ENCODE peak calls at places on chromosome 22, in ten cellular contexts. X is NCI-H1436 treated with DMSO at 0.1 percent for 48 hours; P is memory B cell; I is activated CD4-positive, alpha-beta T cell treated with anti-CD3 and anti-CD28 coated beads for 48 hours; K is T-helper 9 cell; W is ascending aorta; C is pancreas; L is cardiac muscle cell; Z is C1 segment of cervical spinal cord; H is EL. O is an unnamed sample.

GRCh38 chr22:20157416-20158183 is 6.7 kb upstream of the CCDC188 start:
- DNase-seq in X (no peak), P (no peak), I (no peak), K (no peak), W (no peak), C (no peak), L (no peak), Z (no peak), H (no peak), O (no peak)

GRCh38 chr22:45290410-45290936 is 5.7 kb downstream of the UPK3A start:
- DNase-seq in X (no peak), P (no peak), I (no peak), K (no peak), W (no peak), C (no peak), L (peak; percentile 35), Z (no peak), H (peak; percentile 72), O (no peak)

GRCh38 chr22:46933526-46933925 is 171.1 kb downstream of the TBC1D22A start:
- DNase-seq in X (no peak), P (no peak), I (no peak), K (no peak), W (no peak), C (no peak), L (no peak), Z (no peak), H (no peak), O (no peak)

GRCh38 chr22:39618996-39619530 is 48.5 kb downstream of the CACNA1I start:
- DNase-seq in X (no peak), P (no peak), I (no peak), K (no peak), W (no peak), C (no peak), L (no peak), Z (no peak), H (no peak), O (no peak)

GRCh38 chr22:23514317-23515038 is 65.6 kb downstream of the IGLL1 start:
- DNase-seq in X (no peak), P (no peak), I (no peak), K (no peak), W (no peak), C (no peak), L (no peak), Z (no peak), H (no peak), O (no peak)

GRCh38 chr22:48670317-48670716 is 1157.4 kb downstream of the BRD1 start:
- DNase-seq in X (no peak), P (no peak), I (no peak), K (no peak), W (no peak), C (no peak), L (no peak), Z (no peak), H (no peak), O (no peak)

GRCh38 chr22:35987487-35987886 is 41.1 kb downstream of the RBFOX2 start:
- DNase-seq in X (no peak), P (no peak), I (no peak), K (no peak), W (no peak), C (no peak), L (peak; percentile 36), Z (no peak), H (no peak), O (no peak)

GRCh38 chr22:37842015-37842793 is 1.9 kb downstream of the ANKRD54 start:
- DNase-seq in X (no peak), P (no peak), I (no peak), K (no peak), W (no peak), C (no peak), L (no peak), Z (no peak), H (no peak), O (no peak)

GRCh38 chr22:24435861-24436351 is 8.5 kb downstream of the ADORA2A start:
- DNase-seq in X (no peak), P (no peak), I (no peak), K (no peak), W (no peak), C (peak; percentile 27), L (no peak), Z (no peak), H (peak; percentile 87), O (no peak)

GRCh38 chr22:38262051-38262795 is 10.6 kb downstream of the TMEM184B start:
- DNase-seq in X (no peak), P (peak; percentile 32), I (peak; percentile 68), K (peak; percentile 20), W (peak; percentile 78), C (peak; percentile 79), L (no peak), Z (no peak), H (peak; percentile 37), O (no peak)

GRCh38 chr22:48753381-48753730 is 1074.3 kb downstream of the BRD1 start:
- DNase-seq in X (no peak), P (no peak), I (no peak), K (no peak), W (no peak), C (no peak), L (no peak), Z (no peak), H (no peak), O (no peak)

GRCh38 chr22:38843201-38843715 is 570 bp downstream of the NPTXR start:
- DNase-seq in X (no peak), P (peak; percentile 31), I (peak; percentile 64), K (peak; percentile 32), W (no peak), C (peak; percentile 77), L (peak; percentile 82), Z (no peak), H (peak; percentile 80), O (peak; percentile 79)

GRCh38 chr22:19173047-19174035 is 5.2 kb downstream of the SLC25A1 start:
- DNase-seq in X (no peak), P (no peak), I (no peak), K (no peak), W (no peak), C (peak; percentile 50), L (no peak), Z (no peak), H (no peak), O (no peak)

GRCh38 chr22:27476729-27477128 is 324.8 kb downstream of the MN1 start:
- DNase-seq in X (no peak), P (no peak), I (no peak), K (no peak), W (no peak), C (no peak), L (no peak), Z (no peak), H (peak; percentile 72), O (no peak)

GRCh38 chr22:21014202-21015050 is 539 bp upstream of the P2RX6 start:
- DNase-seq in X (peak; percentile 86), P (peak; percentile 84), I (peak; percentile 90), K (peak; percentile 76), W (peak; percentile 91), C (peak; percentile 78), L (peak; percentile 96), Z (peak; percentile 14), H (peak; percentile 95), O (peak; percentile 94)

GRCh38 chr22:47795477-47796127 is 1033.2 kb downstream of the TBC1D22A start:
- DNase-seq in X (no peak), P (no peak), I (no peak), K (no peak), W (no peak), C (peak; percentile 22), L (no peak), Z (no peak), H (no peak), O (no peak)

GRCh38 chr22:36339171-36340065 is 48.3 kb downstream of the MYH9 start:
- DNase-seq in X (no peak), P (no peak), I (peak; percentile 70), K (no peak), W (no peak), C (no peak), L (peak; percentile 77), Z (no peak), H (peak; percentile 82), O (no peak)

GRCh38 chr22:26401726-26402125 is 27.3 kb upstream of the ASPHD2 start:
- DNase-seq in X (no peak), P (no peak), I (peak; percentile 12), K (no peak), W (no peak), C (no peak), L (no peak), Z (no peak), H (peak; percentile 13), O (no peak)

GRCh38 chr22:48592488-48592887 is 1235.2 kb downstream of the BRD1 start:
- DNase-seq in X (no peak), P (no peak), I (no peak), K (no peak), W (no peak), C (no peak), L (no peak), Z (no peak), H (no peak), O (no peak)

GRCh38 chr22:23750744-23751440 is at the start of gene ZNF70:
- DNase-seq in X (peak; percentile 30), P (peak; percentile 83), I (peak; percentile 84), K (peak; percentile 77), W (peak; percentile 92), C (peak; percentile 96), L (peak; percentile 85), Z (no peak), H (peak; percentile 80), O (peak; percentile 91)